ENCODE peak calls at places on chromosomes 3 and 15, in seven cellular contexts. K, E, W, F, U, C and P are unnamed samples.

GRCh38 chr15:34795267-34796081 is at the start of gene ACTC1:
- DNase-seq in K (peak; percentile 28), E (peak; percentile 32), W (peak; percentile 87), F (peak; percentile 30), U (peak; percentile 61), C (no peak), P (peak; percentile 67)

GRCh38 chr15:92906038-92906437 is 5.9 kb downstream of the CHD2 start:
- DNase-seq in K (no peak), E (no peak), W (no peak), F (no peak), U (no peak), C (no peak), P (no peak)

GRCh38 chr3:131795382-131796085 is 239.3 kb downstream of the CPNE4 start:
- DNase-seq in K (no peak), E (no peak), W (no peak), F (no peak), U (no peak), C (no peak), P (no peak)

GRCh38 chr15:80405554-80405850 is 1.3 kb downstream of the ARNT2 start:
- DNase-seq in K (no peak), E (no peak), W (no peak), F (no peak), U (no peak), C (no peak), P (no peak)

GRCh38 chr3:167631471-167631870 is 22.3 kb downstream of the WDR49 start:
- DNase-seq in K (no peak), E (no peak), W (no peak), F (no peak), U (no peak), C (no peak), P (no peak)

GRCh38 chr3:30538787-30539186 is 67.6 kb upstream of the TGFBR2 start:
- DNase-seq in K (no peak), E (no peak), W (no peak), F (peak; percentile 66), U (no peak), C (no peak), P (no peak)

GRCh38 chr15:88708256-88709054 is 69.6 kb downstream of the ISG20 start:
- DNase-seq in K (no peak), E (no peak), W (no peak), F (peak; percentile 83), U (no peak), C (no peak), P (no peak)

GRCh38 chr15:69758810-69759410 is 306.3 kb downstream of the RPLP1 start:
- DNase-seq in K (no peak), E (peak; percentile 41), W (no peak), F (no peak), U (no peak), C (no peak), P (no peak)

GRCh38 chr3:32886911-32887310 is 64.5 kb upstream of the CCR4 start:
- DNase-seq in K (no peak), E (no peak), W (no peak), F (no peak), U (no peak), C (no peak), P (no peak)

GRCh38 chr3:120683671-120684301 is 1.7 kb upstream of the HGD start:
- DNase-seq in K (no peak), E (no peak), W (no peak), F (no peak), U (no peak), C (no peak), P (no peak)

GRCh38 chr15:56047354-56047753 is 53.9 kb upstream of the NEDD4 start:
- DNase-seq in K (no peak), E (no peak), W (no peak), F (no peak), U (no peak), C (no peak), P (no peak)

GRCh38 chr15:47725924-47726323 is 8.6 kb downstream of the SEMA6D start:
- DNase-seq in K (no peak), E (no peak), W (no peak), F (no peak), U (no peak), C (no peak), P (no peak)

GRCh38 chr3:58495101-58495500 is 3.2 kb downstream of the KCTD6 start:
- DNase-seq in K (no peak), E (no peak), W (no peak), F (peak; percentile 21), U (no peak), C (no peak), P (no peak)

GRCh38 chr15:71612066-71612715 is 198.2 kb upstream of the NR2E3 start:
- DNase-seq in K (no peak), E (no peak), W (no peak), F (no peak), U (no peak), C (no peak), P (no peak)

GRCh38 chr3:62833538-62833937 is 41.7 kb downstream of the CADPS start:
- DNase-seq in K (no peak), E (no peak), W (no peak), F (no peak), U (no peak), C (no peak), P (no peak)

GRCh38 chr3:135929670-135930069 is 35.9 kb upstream of the PPP2R3A start:
- DNase-seq in K (no peak), E (no peak), W (no peak), F (peak; percentile 60), U (no peak), C (no peak), P (no peak)

GRCh38 chr15:100769975-100770340 is 109.7 kb upstream of the ALDH1A3 start:
- DNase-seq in K (no peak), E (no peak), W (no peak), F (no peak), U (no peak), C (no peak), P (no peak)

GRCh38 chr15:30924353-30924752 is 20.6 kb downstream of the FAN1 start:
- DNase-seq in K (no peak), E (no peak), W (no peak), F (peak; percentile 27), U (no peak), C (no peak), P (no peak)

GRCh38 chr3:73618461-73618860 is 6.3 kb downstream of the PDZRN3 start:
- DNase-seq in K (no peak), E (no peak), W (no peak), F (no peak), U (no peak), C (no peak), P (no peak)

GRCh38 chr3:159858650-159859049 is 130.0 kb upstream of the IL12A start:
- DNase-seq in K (no peak), E (no peak), W (no peak), F (no peak), U (no peak), C (no peak), P (no peak)

GRCh38 chr3:159854500-159855124 is 134.0 kb upstream of the IL12A start:
- DNase-seq in K (no peak), E (no peak), W (no peak), F (peak; percentile 93), U (no peak), C (no peak), P (no peak)

GRCh38 chr3:159857840-159858239 is 130.8 kb upstream of the IL12A start:
- DNase-seq in K (no peak), E (no peak), W (no peak), F (no peak), U (no peak), C (no peak), P (no peak)

GRCh38 chr3:159855599-159856495 is 132.8 kb upstream of the IL12A start:
- DNase-seq in K (no peak), E (no peak), W (no peak), F (no peak), U (no peak), C (no peak), P (no peak)

DNA sequence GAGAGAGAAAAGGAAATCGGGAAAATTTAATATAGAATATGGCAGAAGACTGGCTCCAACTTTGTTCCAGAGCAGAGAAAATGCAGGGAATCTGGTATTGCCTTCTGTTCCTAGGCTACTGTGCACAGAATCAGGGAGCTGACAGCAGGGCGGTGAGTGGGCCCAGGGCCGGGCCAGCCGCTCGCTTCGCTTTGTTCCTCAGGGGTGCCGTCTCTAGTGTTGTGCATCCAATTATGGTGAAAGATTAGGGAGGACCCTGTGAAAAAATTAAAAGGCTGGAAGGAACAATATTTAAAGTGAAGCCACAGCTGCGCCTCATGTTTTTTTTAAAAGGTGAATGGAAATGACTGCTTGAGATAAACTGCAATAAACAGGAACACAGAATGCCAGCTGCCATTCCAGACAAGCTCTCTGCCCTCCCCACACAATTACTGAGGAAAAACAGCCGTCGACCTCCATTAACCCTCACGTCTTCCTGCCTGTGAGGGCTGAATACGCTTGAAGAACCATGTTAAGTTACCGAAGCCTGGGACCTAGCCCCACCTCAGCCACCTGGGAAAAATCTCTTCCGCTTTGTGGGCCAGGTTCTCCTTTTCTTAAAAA is 132.0 kb upstream of the IL12A start:
- DNase-seq in K (no peak), E (no peak), W (peak; percentile 42), F (no peak), U (no peak), C (no peak), P (no peak)
- TF ChIP-seq CTCF in K (no peak), E (no peak), W (no peak), F (no peak), U (no peak), C (no peak), P (no peak)

GRCh38 chr3:183591881-183592521 is 36.5 kb upstream of the KLHL6 start:
- DNase-seq in K (no peak), E (no peak), W (no peak), F (no peak), U (no peak), C (no peak), P (no peak)
- TF ChIP-seq CTCF in K (no peak), E (no peak), W (no peak), F (peak; percentile 13), U (peak; percentile 22), C (no peak), P (no peak)

DNA sequence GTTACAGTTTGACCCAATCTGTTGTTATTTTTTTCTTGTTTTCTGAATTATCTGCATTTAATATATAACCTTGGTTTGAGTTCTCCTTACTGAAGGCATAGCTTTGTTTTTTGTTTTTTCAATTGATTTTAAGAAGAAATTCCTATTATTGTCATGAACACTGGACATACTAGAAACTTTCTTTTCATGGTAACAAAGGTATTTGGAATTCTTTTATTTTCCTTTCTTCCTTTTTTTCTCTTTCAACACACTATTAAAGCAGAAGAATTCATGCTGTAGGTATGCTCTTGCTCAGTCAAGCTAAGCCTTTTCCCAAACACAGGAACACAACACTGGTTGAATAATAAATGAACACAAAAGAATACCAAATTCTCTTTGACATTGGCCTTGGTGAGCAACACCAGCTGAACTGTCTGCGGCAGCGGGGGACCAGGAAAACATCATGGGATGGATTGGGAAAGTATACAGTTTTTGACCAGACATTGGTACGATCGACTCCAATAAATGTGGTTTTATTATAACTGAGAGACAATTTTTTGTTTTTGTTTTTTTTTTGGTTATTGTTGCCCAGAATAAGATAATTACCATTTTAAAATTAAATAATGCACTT is 23.1 kb downstream of the U2SURP start:
- DNase-seq in K (no peak), E (no peak), W (no peak), F (no peak), U (no peak), C (no peak), P (no peak)
- TF ChIP-seq CTCF in K (no peak), E (no peak), W (no peak), F (no peak), U (no peak), C (no peak), P (no peak)

DNA sequence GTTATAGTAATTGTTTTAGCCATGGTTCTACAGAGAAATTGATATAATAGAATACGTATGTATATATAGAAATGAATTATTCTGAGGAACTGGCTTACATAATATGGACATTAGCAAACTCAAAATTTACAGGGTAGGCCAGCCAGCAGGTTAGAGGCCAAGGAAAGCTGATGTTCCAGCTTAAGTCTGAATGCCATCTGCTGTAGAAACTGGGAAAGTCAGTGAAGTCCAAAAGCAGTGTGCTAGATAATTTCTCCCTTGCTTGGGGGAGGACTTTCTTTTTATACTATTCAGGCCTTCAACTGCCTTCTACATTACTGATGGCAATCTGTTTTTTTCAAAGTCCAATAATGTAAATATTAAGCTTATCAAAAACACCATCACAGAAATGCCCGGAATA is 1174.7 kb downstream of the ZPLD1 start:
- DNase-seq in K (no peak), E (no peak), W (no peak), F (no peak), U (no peak), C (no peak), P (no peak)
- TF ChIP-seq CTCF in K (peak; percentile 8), E (no peak), W (no peak), F (no peak), U (no peak), C (no peak), P (no peak)